ENCODE peak calls at places on chromosomes 13 and 19, in nine cellular contexts. G is dorsolateral prefrontal cortex; Q is amygdala; E is SIG-M5; C is COR-L47; Y is hepatocyte; O is stimulated activated CD4-positive, alpha-beta T cell treated with anti-CD3 and anti-CD28 coated beads, Interleukin-15, amount 100 ng/mL, for 24 hours; U is activated CD4-positive, alpha-beta T cell treated with anti-CD3 and anti-CD28 coated beads for 48 hours; V is effector memory CD8-positive, alpha-beta T cell. X is an unnamed sample.

GRCh38 chr19:48735031-48735615 is 5.3 kb downstream of the RASIP1 start:
- DNase-seq in O (no peak), C (no peak), V (no peak), Q (no peak), U (no peak), E (no peak), Y (peak; percentile 88), G (no peak), X (peak; percentile 60)

GRCh38 chr13:39130298-39130697 is 92.0 kb downstream of the NHLRC3 start:
- DNase-seq in V (no peak), E (no peak), G (no peak), U (no peak), Y (no peak), O (no peak), C (no peak), Q (no peak), X (no peak)

GRCh38 chr19:5905072-5905778 is 553 bp downstream of the VMAC start:
- DNase-seq in O (no peak), E (no peak), V (no peak), U (no peak), G (no peak), Y (no peak), C (no peak), Q (no peak), X (peak; percentile 54)

GRCh38 chr13:41137951-41138350 is 5.3 kb upstream of the KBTBD6 start:
- DNase-seq in Y (no peak), Q (no peak), G (no peak), U (no peak), O (no peak), E (no peak), C (no peak), V (no peak), X (no peak)

GRCh38 chr13:27821566-27821965 is 29.3 kb downstream of the GSX1 start:
- DNase-seq in G (no peak), C (no peak), U (no peak), E (no peak), O (no peak), Y (no peak), Q (no peak), V (no peak), X (no peak)

GRCh38 chr13:90403330-90404082 is 944.0 kb upstream of the MIR17HG start:
- DNase-seq in E (no peak), U (no peak), Q (no peak), G (no peak), C (no peak), Y (no peak), O (no peak), V (no peak), X (no peak)

GRCh38 chr13:74193391-74193790 is 59.2 kb upstream of the KLF12 start:
- DNase-seq in Y (no peak), V (no peak), E (no peak), O (no peak), C (no peak), G (no peak), Q (no peak), U (no peak), X (no peak)

GRCh38 chr19:32022946-32023832 is 322.2 kb upstream of the ZNF507 start:
- DNase-seq in O (no peak), V (no peak), C (no peak), Q (no peak), Y (no peak), U (no peak), E (no peak), G (no peak), X (peak; percentile 18)

GRCh38 chr13:91725646-91726045 is 327.2 kb downstream of the GPC5 start:
- DNase-seq in C (no peak), G (no peak), O (no peak), Y (no peak), V (no peak), Q (no peak), E (no peak), U (no peak), X (no peak)

GRCh38 chr13:114062754-114063153 is 69.7 kb downstream of the RASA3 start:
- DNase-seq in V (no peak), Y (no peak), U (no peak), Q (no peak), E (peak; percentile 70), C (no peak), O (no peak), G (no peak), X (no peak)

GRCh38 chr19:29675650-29676186 is 10.5 kb downstream of the PLEKHF1 start:
- DNase-seq in U (no peak), E (no peak), Q (peak; percentile 74), G (no peak), O (no peak), Y (no peak), V (no peak), C (no peak), X (peak; percentile 51)

GRCh38 chr19:45150180-45150579 is 10.6 kb downstream of the NKPD1 start:
- DNase-seq in E (no peak), C (no peak), U (no peak), O (no peak), G (no peak), Y (no peak), V (no peak), Q (no peak), X (no peak)

GRCh38 chr13:110113284-110113764 is 193.6 kb downstream of the COL4A1 start:
- DNase-seq in V (no peak), Y (no peak), O (no peak), E (peak; percentile 90), Q (no peak), C (no peak), G (no peak), U (no peak), X (no peak)

GRCh38 chr19:36573948-36574726 is 1.0 kb upstream of the ZNF529 start:
- DNase-seq in G (no peak), E (no peak), V (no peak), O (no peak), C (no peak), U (no peak), Q (no peak), Y (peak; percentile 33), X (no peak)

GRCh38 chr19:17311455-17312248 is 2.3 kb downstream of the DDA1 start:
- DNase-seq in V (no peak), Y (peak; percentile 74), E (no peak), O (no peak), C (no peak), Q (no peak), G (no peak), U (no peak), X (no peak)

GRCh38 chr19:38059897-38060296 is 152.9 kb downstream of the SIPA1L3 start:
- DNase-seq in G (no peak), C (no peak), Y (no peak), O (peak; percentile 54), U (peak; percentile 66), E (no peak), Q (no peak), V (no peak), X (no peak)

GRCh38 chr13:83716121-83716520 is 166.2 kb downstream of the SLITRK1 start:
- DNase-seq in U (no peak), C (no peak), Q (no peak), E (no peak), Y (no peak), V (no peak), G (no peak), O (no peak), X (no peak)

GRCh38 chr13:96020155-96020575 is 33.0 kb downstream of the UGGT2 start:
- DNase-seq in G (no peak), O (peak; percentile 2), C (peak; percentile 67), Q (peak; percentile 38), Y (peak; percentile 80), E (peak; percentile 43), V (no peak), U (peak; percentile 3), X (no peak)

GRCh38 chr13:106678646-106679045 is 110.7 kb upstream of the ARGLU1 start:
- DNase-seq in V (no peak), U (no peak), E (no peak), O (no peak), Y (no peak), G (no peak), Q (no peak), C (no peak), X (no peak)

GRCh38 chr19:11138659-11139526 is 16.7 kb downstream of the SPC24 start:
- DNase-seq in O (no peak), Y (peak; percentile 86), Q (peak; percentile 35), C (no peak), E (no peak), V (no peak), U (no peak), G (peak; percentile 40), X (peak; percentile 93)

GRCh38 chr19:16197188-16197621 is 506 bp upstream of the AP1M1 start:
- DNase-seq in Q (no peak), Y (no peak), E (no peak), V (no peak), G (no peak), O (no peak), C (no peak), U (no peak), X (no peak)

GRCh38 chr13:109026266-109026665 is 396.9 kb downstream of the MYO16 start:
- DNase-seq in O (no peak), Y (no peak), C (no peak), V (no peak), U (no peak), Q (no peak), E (no peak), G (no peak), X (no peak)

GRCh38 chr13:51541809-51542258 is 42.4 kb upstream of the WDFY2 start:
- DNase-seq in O (no peak), Y (no peak), V (no peak), C (no peak), E (no peak), G (no peak), Q (no peak), U (no peak), X (no peak)

GRCh38 chr19:11872624-11873023 is 15.0 kb upstream of the ZNF69 start:
- DNase-seq in V (no peak), Y (no peak), O (no peak), C (no peak), G (no peak), Q (no peak), U (no peak), E (no peak), X (no peak)

GRCh38 chr13:25371608-25372274 is at the start of gene ATP8A2:
- DNase-seq in C (peak; percentile 35), E (no peak), Q (no peak), Y (peak; percentile 30), U (no peak), G (no peak), V (no peak), O (peak; percentile 16), X (no peak)

GRCh38 chr19:3664879-3665642 is 35.2 kb downstream of the PIP5K1C start:
- DNase-seq in E (no peak), G (no peak), Y (no peak), V (no peak), C (no peak), O (no peak), Q (no peak), U (no peak), X (no peak)

GRCh38 chr13:45178349-45179142 is 22.3 kb downstream of the KCTD4 start:
- DNase-seq in U (peak; percentile 8), Q (no peak), V (no peak), Y (peak; percentile 48), O (no peak), G (no peak), E (no peak), C (no peak), X (no peak)

GRCh38 chr13:23468811-23469210 is 35.3 kb upstream of the SACS start:
- DNase-seq in G (no peak), C (no peak), Q (no peak), Y (no peak), E (no peak), V (no peak), O (no peak), U (no peak), X (no peak)

GRCh38 chr13:48828962-48829405 is 146.7 kb upstream of the FNDC3A start:
- DNase-seq in Y (peak; percentile 20), V (no peak), C (peak; percentile 77), O (peak; percentile 29), U (no peak), G (no peak), Q (no peak), E (no peak), X (no peak)

GRCh38 chr19:918152-918437 is 962 bp downstream of the KISS1R start:
- DNase-seq in O (no peak), V (no peak), C (no peak), G (no peak), Q (no peak), E (no peak), Y (no peak), U (no peak), X (no peak)

GRCh38 chr19:5403968-5404640 is 51.1 kb upstream of the ZNRF4 start:
- DNase-seq in C (no peak), O (peak; percentile 73), Y (peak; percentile 94), V (peak; percentile 9), G (no peak), E (no peak), Q (peak; percentile 43), U (peak; percentile 77), X (peak; percentile 95)

X was measured in right cardiac atrium.